ENCODE peak calls at places on chromosomes 2 and 18, in six cellular contexts. One of them, this sample, is unnamed.

GRCh38 chr2:10447300-10448207 is 573 bp downstream of the ODC1 start:
- DNase-seq in GM19239: peak
- DNase-seq in lower lobe of right lung: peak
- DNase-seq in NCI-H524 treated with DMSO at 0.1 percent for 48 hours: no peak
- DNase-seq in HL-60: peak
- DNase-seq in CD4-positive, CD25-positive, alpha-beta regulatory T cell: peak
- DNase-seq in this sample: no peak

GRCh38 chr18:65516209-65516608 is 234.6 kb upstream of the CDH7 start:
- DNase-seq in GM19239: no peak
- DNase-seq in lower lobe of right lung: no peak
- DNase-seq in NCI-H524 treated with DMSO at 0.1 percent for 48 hours: no peak
- DNase-seq in HL-60: no peak
- DNase-seq in CD4-positive, CD25-positive, alpha-beta regulatory T cell: no peak
- DNase-seq in this sample: no peak

GRCh38 chr2:56483081-56483480 is 299.3 kb downstream of the CCDC85A start:
- DNase-seq in GM19239: no peak
- DNase-seq in lower lobe of right lung: no peak
- DNase-seq in NCI-H524 treated with DMSO at 0.1 percent for 48 hours: no peak
- DNase-seq in HL-60: no peak
- DNase-seq in CD4-positive, CD25-positive, alpha-beta regulatory T cell: no peak
- DNase-seq in this sample: no peak

GRCh38 chr2:183409662-183410061 is 285.4 kb downstream of the NUP35 start:
- DNase-seq in GM19239: no peak
- DNase-seq in lower lobe of right lung: no peak
- DNase-seq in NCI-H524 treated with DMSO at 0.1 percent for 48 hours: no peak
- DNase-seq in HL-60: no peak
- DNase-seq in CD4-positive, CD25-positive, alpha-beta regulatory T cell: no peak
- DNase-seq in this sample: no peak

GRCh38 chr2:53751728-53752127 is 15.9 kb upstream of the CHAC2 start:
- DNase-seq in GM19239: no peak
- DNase-seq in lower lobe of right lung: no peak
- DNase-seq in NCI-H524 treated with DMSO at 0.1 percent for 48 hours: no peak
- DNase-seq in HL-60: no peak
- DNase-seq in CD4-positive, CD25-positive, alpha-beta regulatory T cell: peak
- DNase-seq in this sample: no peak

GRCh38 chr2:32136097-32136496 is 29.6 kb upstream of the SLC30A6 start:
- DNase-seq in GM19239: no peak
- DNase-seq in lower lobe of right lung: no peak
- DNase-seq in NCI-H524 treated with DMSO at 0.1 percent for 48 hours: no peak
- DNase-seq in HL-60: no peak
- DNase-seq in CD4-positive, CD25-positive, alpha-beta regulatory T cell: no peak
- DNase-seq in this sample: no peak

GRCh38 chr2:3728104-3729054 is 25.0 kb downstream of the DCDC2C start:
- DNase-seq in GM19239: peak
- DNase-seq in lower lobe of right lung: no peak
- DNase-seq in NCI-H524 treated with DMSO at 0.1 percent for 48 hours: peak
- DNase-seq in HL-60: peak
- DNase-seq in CD4-positive, CD25-positive, alpha-beta regulatory T cell: peak
- DNase-seq in this sample: no peak

GRCh38 chr2:104746299-104746698 is 107.6 kb upstream of the POU3F3 start:
- DNase-seq in GM19239: no peak
- DNase-seq in lower lobe of right lung: no peak
- DNase-seq in NCI-H524 treated with DMSO at 0.1 percent for 48 hours: no peak
- DNase-seq in HL-60: no peak
- DNase-seq in CD4-positive, CD25-positive, alpha-beta regulatory T cell: no peak
- DNase-seq in this sample: no peak

GRCh38 chr2:144944506-144945230 is 424.7 kb upstream of the ZEB2 start:
- DNase-seq in GM19239: no peak
- DNase-seq in lower lobe of right lung: no peak
- DNase-seq in NCI-H524 treated with DMSO at 0.1 percent for 48 hours: no peak
- DNase-seq in HL-60: no peak
- DNase-seq in CD4-positive, CD25-positive, alpha-beta regulatory T cell: no peak
- DNase-seq in this sample: no peak

GRCh38 chr2:30398488-30398887 is 48.6 kb upstream of the LCLAT1 start:
- DNase-seq in GM19239: no peak
- DNase-seq in lower lobe of right lung: no peak
- DNase-seq in NCI-H524 treated with DMSO at 0.1 percent for 48 hours: no peak
- DNase-seq in HL-60: no peak
- DNase-seq in CD4-positive, CD25-positive, alpha-beta regulatory T cell: no peak
- DNase-seq in this sample: no peak

GRCh38 chr2:20635698-20636584 is 15.0 kb downstream of the HS1BP3 start:
- DNase-seq in GM19239: peak
- DNase-seq in lower lobe of right lung: peak
- DNase-seq in NCI-H524 treated with DMSO at 0.1 percent for 48 hours: no peak
- DNase-seq in HL-60: peak
- DNase-seq in CD4-positive, CD25-positive, alpha-beta regulatory T cell: peak
- DNase-seq in this sample: peak

GRCh38 chr18:27899893-27900292 is 277.0 kb downstream of the CDH2 start:
- DNase-seq in GM19239: no peak
- DNase-seq in lower lobe of right lung: no peak
- DNase-seq in NCI-H524 treated with DMSO at 0.1 percent for 48 hours: no peak
- DNase-seq in HL-60: no peak
- DNase-seq in CD4-positive, CD25-positive, alpha-beta regulatory T cell: no peak
- DNase-seq in this sample: no peak

GRCh38 chr2:20448246-20449046 is 1.6 kb downstream of the RHOB start:
- DNase-seq in GM19239: no peak
- DNase-seq in lower lobe of right lung: no peak
- DNase-seq in NCI-H524 treated with DMSO at 0.1 percent for 48 hours: no peak
- DNase-seq in HL-60: no peak
- DNase-seq in CD4-positive, CD25-positive, alpha-beta regulatory T cell: no peak
- DNase-seq in this sample: no peak

GRCh38 chr2:44075536-44075935 is 79.7 kb upstream of the LRPPRC start:
- DNase-seq in GM19239: no peak
- DNase-seq in lower lobe of right lung: no peak
- DNase-seq in NCI-H524 treated with DMSO at 0.1 percent for 48 hours: no peak
- DNase-seq in HL-60: no peak
- DNase-seq in CD4-positive, CD25-positive, alpha-beta regulatory T cell: no peak
- DNase-seq in this sample: no peak

GRCh38 chr2:45353879-45354278 is 257.2 kb downstream of the SRBD1 start:
- DNase-seq in GM19239: no peak
- DNase-seq in lower lobe of right lung: no peak
- DNase-seq in NCI-H524 treated with DMSO at 0.1 percent for 48 hours: no peak
- DNase-seq in HL-60: no peak
- DNase-seq in CD4-positive, CD25-positive, alpha-beta regulatory T cell: no peak
- DNase-seq in this sample: no peak

GRCh38 chr2:230797515-230798495 is 66.9 kb upstream of the ITM2C start:
- DNase-seq in GM19239: no peak
- DNase-seq in lower lobe of right lung: no peak
- DNase-seq in NCI-H524 treated with DMSO at 0.1 percent for 48 hours: no peak
- DNase-seq in HL-60: peak
- DNase-seq in CD4-positive, CD25-positive, alpha-beta regulatory T cell: peak
- DNase-seq in this sample: no peak

GRCh38 chr2:120594856-120595685 is 140.6 kb upstream of the GLI2 start:
- DNase-seq in GM19239: no peak
- DNase-seq in lower lobe of right lung: no peak
- DNase-seq in NCI-H524 treated with DMSO at 0.1 percent for 48 hours: no peak
- DNase-seq in HL-60: peak
- DNase-seq in CD4-positive, CD25-positive, alpha-beta regulatory T cell: no peak
- DNase-seq in this sample: no peak

This sample was measured in GOT3.